ENCODE peak calls at places on chromosomes 2 and 18, in eight cellular contexts. One of them, this sample, is unnamed.

GRCh38 chr2:237218756-237219155 is 133.1 kb downstream of the COPS8 start:
- DNase-seq in WTC11: no peak
- DNase-seq in HuH-7.5: no peak
- DNase-seq in M059J: no peak
- DNase-seq in activated naive CD8-positive, alpha-beta T cell treated with anti-CD3 and anti-CD28 coated beads, Interleukin-2, amount 50 U/mL, for 16 hours: no peak
- DNase-seq in AG04450: no peak
- DNase-seq in tibial artery: no peak
- DNase-seq in neural crest cell: no peak
- DNase-seq in this sample: no peak

GRCh38 chr2:97936199-97936598 is 59.5 kb downstream of the TMEM131 start:
- DNase-seq in activated naive CD8-positive, alpha-beta T cell treated with anti-CD3 and anti-CD28 coated beads, Interleukin-2, amount 50 U/mL, for 16 hours: no peak
- DNase-seq in HuH-7.5: no peak
- DNase-seq in AG04450: no peak
- DNase-seq in neural crest cell: no peak
- DNase-seq in tibial artery: no peak
- DNase-seq in M059J: no peak
- DNase-seq in WTC11: peak
- DNase-seq in this sample: no peak

GRCh38 chr18:79784965-79785770 is 12.6 kb upstream of the KCNG2 start:
- DNase-seq in tibial artery: no peak
- DNase-seq in neural crest cell: no peak
- DNase-seq in WTC11: no peak
- DNase-seq in activated naive CD8-positive, alpha-beta T cell treated with anti-CD3 and anti-CD28 coated beads, Interleukin-2, amount 50 U/mL, for 16 hours: no peak
- DNase-seq in M059J: no peak
- DNase-seq in HuH-7.5: no peak
- DNase-seq in AG04450: no peak
- DNase-seq in this sample: no peak

GRCh38 chr2:47354817-47355653 is 47.9 kb upstream of the MSH2 start:
- DNase-seq in WTC11: no peak
- DNase-seq in activated naive CD8-positive, alpha-beta T cell treated with anti-CD3 and anti-CD28 coated beads, Interleukin-2, amount 50 U/mL, for 16 hours: no peak
- DNase-seq in M059J: no peak
- DNase-seq in tibial artery: no peak
- DNase-seq in AG04450: no peak
- DNase-seq in neural crest cell: no peak
- DNase-seq in HuH-7.5: no peak
- DNase-seq in this sample: no peak

GRCh38 chr2:85133751-85134254 is 611 bp downstream of the TCF7L1 start:
- DNase-seq in tibial artery: peak
- DNase-seq in AG04450: no peak
- DNase-seq in HuH-7.5: peak
- DNase-seq in neural crest cell: peak
- DNase-seq in WTC11: peak
- DNase-seq in activated naive CD8-positive, alpha-beta T cell treated with anti-CD3 and anti-CD28 coated beads, Interleukin-2, amount 50 U/mL, for 16 hours: no peak
- DNase-seq in M059J: peak
- DNase-seq in this sample: no peak

GRCh38 chr2:54336136-54336976 is 80.3 kb upstream of the TSPYL6 start:
- DNase-seq in neural crest cell: no peak
- DNase-seq in AG04450: peak
- DNase-seq in activated naive CD8-positive, alpha-beta T cell treated with anti-CD3 and anti-CD28 coated beads, Interleukin-2, amount 50 U/mL, for 16 hours: no peak
- DNase-seq in M059J: peak
- DNase-seq in HuH-7.5: no peak
- DNase-seq in WTC11: no peak
- DNase-seq in tibial artery: no peak
- DNase-seq in this sample: no peak

GRCh38 chr2:39682078-39682477 is 16.4 kb downstream of the TMEM178A start:
- DNase-seq in activated naive CD8-positive, alpha-beta T cell treated with anti-CD3 and anti-CD28 coated beads, Interleukin-2, amount 50 U/mL, for 16 hours: no peak
- DNase-seq in HuH-7.5: no peak
- DNase-seq in neural crest cell: no peak
- DNase-seq in WTC11: no peak
- DNase-seq in M059J: no peak
- DNase-seq in AG04450: no peak
- DNase-seq in tibial artery: no peak
- DNase-seq in this sample: no peak

GRCh38 chr2:18271370-18272147 is 288.9 kb downstream of the RDH14 start:
- DNase-seq in neural crest cell: no peak
- DNase-seq in WTC11: peak
- DNase-seq in HuH-7.5: no peak
- DNase-seq in activated naive CD8-positive, alpha-beta T cell treated with anti-CD3 and anti-CD28 coated beads, Interleukin-2, amount 50 U/mL, for 16 hours: no peak
- DNase-seq in AG04450: no peak
- DNase-seq in M059J: no peak
- DNase-seq in tibial artery: no peak
- DNase-seq in this sample: no peak

GRCh38 chr2:233061591-233062446 is 1.7 kb downstream of the INPP5D start:
- DNase-seq in neural crest cell: peak
- DNase-seq in AG04450: no peak
- DNase-seq in tibial artery: peak
- DNase-seq in M059J: no peak
- DNase-seq in WTC11: no peak
- DNase-seq in HuH-7.5: peak
- DNase-seq in activated naive CD8-positive, alpha-beta T cell treated with anti-CD3 and anti-CD28 coated beads, Interleukin-2, amount 50 U/mL, for 16 hours: no peak
- DNase-seq in this sample: no peak

GRCh38 chr2:119523959-119524694 is at the start of gene SCTR:
- DNase-seq in tibial artery: no peak
- DNase-seq in HuH-7.5: no peak
- DNase-seq in WTC11: peak
- DNase-seq in M059J: no peak
- DNase-seq in activated naive CD8-positive, alpha-beta T cell treated with anti-CD3 and anti-CD28 coated beads, Interleukin-2, amount 50 U/mL, for 16 hours: no peak
- DNase-seq in AG04450: no peak
- DNase-seq in neural crest cell: no peak
- DNase-seq in this sample: peak

GRCh38 chr18:3538456-3538855 is 88.5 kb downstream of the TGIF1 start:
- DNase-seq in HuH-7.5: no peak
- DNase-seq in M059J: no peak
- DNase-seq in activated naive CD8-positive, alpha-beta T cell treated with anti-CD3 and anti-CD28 coated beads, Interleukin-2, amount 50 U/mL, for 16 hours: no peak
- DNase-seq in neural crest cell: no peak
- DNase-seq in AG04450: no peak
- DNase-seq in tibial artery: no peak
- DNase-seq in WTC11: no peak
- DNase-seq in this sample: no peak

GRCh38 chr2:161102770-161103450 is 57.3 kb upstream of the TANK start:
- DNase-seq in tibial artery: no peak
- DNase-seq in WTC11: no peak
- DNase-seq in neural crest cell: no peak
- DNase-seq in activated naive CD8-positive, alpha-beta T cell treated with anti-CD3 and anti-CD28 coated beads, Interleukin-2, amount 50 U/mL, for 16 hours: no peak
- DNase-seq in AG04450: no peak
- DNase-seq in M059J: no peak
- DNase-seq in HuH-7.5: no peak
- DNase-seq in this sample: no peak

GRCh38 chr18:10443001-10443400 is 11.4 kb upstream of the APCDD1 start:
- DNase-seq in activated naive CD8-positive, alpha-beta T cell treated with anti-CD3 and anti-CD28 coated beads, Interleukin-2, amount 50 U/mL, for 16 hours: no peak
- DNase-seq in HuH-7.5: no peak
- DNase-seq in neural crest cell: no peak
- DNase-seq in AG04450: no peak
- DNase-seq in M059J: no peak
- DNase-seq in tibial artery: no peak
- DNase-seq in WTC11: no peak
- DNase-seq in this sample: no peak

GRCh38 chr18:61831071-61831470 is 61.7 kb downstream of the RNF152 start:
- DNase-seq in activated naive CD8-positive, alpha-beta T cell treated with anti-CD3 and anti-CD28 coated beads, Interleukin-2, amount 50 U/mL, for 16 hours: no peak
- DNase-seq in HuH-7.5: no peak
- DNase-seq in M059J: no peak
- DNase-seq in AG04450: no peak
- DNase-seq in tibial artery: no peak
- DNase-seq in neural crest cell: no peak
- DNase-seq in WTC11: no peak
- DNase-seq in this sample: no peak

GRCh38 chr2:60560734-60561649 is 7.5 kb upstream of the BCL11A start:
- DNase-seq in activated naive CD8-positive, alpha-beta T cell treated with anti-CD3 and anti-CD28 coated beads, Interleukin-2, amount 50 U/mL, for 16 hours: no peak
- DNase-seq in tibial artery: no peak
- DNase-seq in M059J: no peak
- DNase-seq in neural crest cell: no peak
- DNase-seq in WTC11: no peak
- DNase-seq in HuH-7.5: peak
- DNase-seq in AG04450: no peak
- DNase-seq in this sample: peak

GRCh38 chr18:58124475-58124874 is 80.4 kb downstream of the NEDD4L start:
- DNase-seq in AG04450: no peak
- DNase-seq in M059J: no peak
- DNase-seq in neural crest cell: no peak
- DNase-seq in HuH-7.5: no peak
- DNase-seq in WTC11: no peak
- DNase-seq in activated naive CD8-positive, alpha-beta T cell treated with anti-CD3 and anti-CD28 coated beads, Interleukin-2, amount 50 U/mL, for 16 hours: no peak
- DNase-seq in tibial artery: no peak
- DNase-seq in this sample: no peak

GRCh38 chr2:66571873-66572272 is 136.9 kb downstream of the MEIS1 start:
- DNase-seq in AG04450: no peak
- DNase-seq in M059J: no peak
- DNase-seq in tibial artery: no peak
- DNase-seq in WTC11: no peak
- DNase-seq in activated naive CD8-positive, alpha-beta T cell treated with anti-CD3 and anti-CD28 coated beads, Interleukin-2, amount 50 U/mL, for 16 hours: no peak
- DNase-seq in neural crest cell: no peak
- DNase-seq in HuH-7.5: no peak
- DNase-seq in this sample: no peak

GRCh38 chr18:38359258-38359657 is 793.7 kb upstream of the CELF4 start:
- DNase-seq in HuH-7.5: no peak
- DNase-seq in WTC11: no peak
- DNase-seq in M059J: no peak
- DNase-seq in activated naive CD8-positive, alpha-beta T cell treated with anti-CD3 and anti-CD28 coated beads, Interleukin-2, amount 50 U/mL, for 16 hours: no peak
- DNase-seq in AG04450: no peak
- DNase-seq in neural crest cell: no peak
- DNase-seq in tibial artery: no peak
- DNase-seq in this sample: no peak

GRCh38 chr2:85761512-85761944 is 7.7 kb downstream of the ATOH8 start:
- DNase-seq in neural crest cell: no peak
- DNase-seq in activated naive CD8-positive, alpha-beta T cell treated with anti-CD3 and anti-CD28 coated beads, Interleukin-2, amount 50 U/mL, for 16 hours: no peak
- DNase-seq in WTC11: no peak
- DNase-seq in HuH-7.5: peak
- DNase-seq in M059J: no peak
- DNase-seq in tibial artery: no peak
- DNase-seq in AG04450: no peak
- DNase-seq in this sample: no peak

GRCh38 chr2:150532883-150533282 is 45.4 kb upstream of the RND3 start:
- DNase-seq in tibial artery: no peak
- DNase-seq in M059J: peak
- DNase-seq in neural crest cell: no peak
- DNase-seq in HuH-7.5: no peak
- DNase-seq in WTC11: no peak
- DNase-seq in AG04450: no peak
- DNase-seq in activated naive CD8-positive, alpha-beta T cell treated with anti-CD3 and anti-CD28 coated beads, Interleukin-2, amount 50 U/mL, for 16 hours: no peak
- DNase-seq in this sample: no peak

GRCh38 chr2:200523158-200523557 is 2.8 kb upstream of the SGO2 start:
- DNase-seq in neural crest cell: no peak
- DNase-seq in M059J: no peak
- DNase-seq in AG04450: no peak
- DNase-seq in activated naive CD8-positive, alpha-beta T cell treated with anti-CD3 and anti-CD28 coated beads, Interleukin-2, amount 50 U/mL, for 16 hours: no peak
- DNase-seq in WTC11: no peak
- DNase-seq in HuH-7.5: no peak
- DNase-seq in tibial artery: no peak
- DNase-seq in this sample: no peak

GRCh38 chr18:41940506-41941215 is 14.4 kb upstream of the PIK3C3 start:
- DNase-seq in M059J: peak
- DNase-seq in activated naive CD8-positive, alpha-beta T cell treated with anti-CD3 and anti-CD28 coated beads, Interleukin-2, amount 50 U/mL, for 16 hours: no peak
- DNase-seq in AG04450: peak
- DNase-seq in neural crest cell: no peak
- DNase-seq in tibial artery: no peak
- DNase-seq in WTC11: no peak
- DNase-seq in HuH-7.5: no peak
- DNase-seq in this sample: no peak

This sample was measured in NCI-H2081.